ENCODE peak calls at places on chromosomes 12 and 14, in four cellular contexts. I is K562, A is GM12878, K is HepG2. G is an unnamed sample.

GRCh38 chr12:102475355-102475754 is 5.0 kb downstream of the IGF1 start:
- DNase-seq in I (no peak), A (no peak), K (no peak), G (no peak)

GRCh38 chr14:105180598-105181528 is at the start of gene NUDT14:
- DNase-seq in I (peak), A (no peak), K (no peak), G (peak)

GRCh38 chr12:116143883-116144266 is 133.6 kb downstream of the MED13L start:
- DNase-seq in I (no peak), A (no peak), K (no peak), G (no peak)

GRCh38 chr14:69501362-69501964 is 16.9 kb downstream of the PLEKHD1 start:
- DNase-seq in I (no peak), A (no peak), K (no peak), G (no peak)

GRCh38 chr14:63204407-63205280 is at the start of gene RHOJ:
- DNase-seq in I (no peak), A (no peak), K (no peak), G (peak)

GRCh38 chr12:98587084-98587483 is 6.4 kb upstream of the SLC25A3 start:
- DNase-seq in I (no peak), A (no peak), K (no peak), G (no peak)

GRCh38 chr12:75781532-75782046 is 250.0 kb downstream of the PHLDA1 start:
- DNase-seq in I (peak), A (no peak), K (no peak), G (no peak)

GRCh38 chr12:44774815-44775411 is 101.2 kb downstream of the NELL2 start:
- DNase-seq in I (peak), A (no peak), K (peak), G (peak)

DNA sequence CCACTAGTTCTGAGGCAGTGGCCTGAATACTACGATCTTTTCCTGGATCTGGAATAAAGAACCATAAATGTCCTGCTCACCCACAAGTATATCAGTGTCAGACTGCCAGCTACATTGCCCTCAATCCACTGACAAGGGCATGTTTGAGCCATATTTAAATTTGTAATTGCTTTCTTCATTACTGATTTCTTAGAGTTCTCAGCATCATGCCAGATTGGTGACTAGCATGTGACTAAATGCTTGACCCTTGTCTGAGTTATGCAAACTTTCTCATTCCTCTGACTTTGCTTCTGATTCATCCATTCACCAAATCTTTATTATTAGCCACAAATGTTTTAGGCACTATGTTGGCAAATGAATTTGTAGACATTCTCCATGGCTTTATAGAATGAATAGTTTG is 143.6 kb upstream of the SLC16A7 start:
- DNase-seq in I (no peak), A (no peak), K (no peak), G (no peak)
- TF ChIP-seq CBFB in I (no peak), A (no peak), K (no peak), G (no peak)

GRCh38 chr12:52147983-52148540 is 43.8 kb downstream of the KRT80 start:
- DNase-seq in I (no peak), A (no peak), K (no peak), G (no peak)

GRCh38 chr12:52146822-52147366 is 44.9 kb downstream of the KRT80 start:
- DNase-seq in I (no peak), A (no peak), K (no peak), G (no peak)

GRCh38 chr12:52145941-52146821 is 45.6 kb downstream of the KRT80 start:
- DNase-seq in I (no peak), A (no peak), K (no peak), G (no peak)

GRCh38 chr12:52148541-52149181 is 43.2 kb downstream of the KRT80 start:
- DNase-seq in I (no peak), A (no peak), K (no peak), G (no peak)

DNA sequence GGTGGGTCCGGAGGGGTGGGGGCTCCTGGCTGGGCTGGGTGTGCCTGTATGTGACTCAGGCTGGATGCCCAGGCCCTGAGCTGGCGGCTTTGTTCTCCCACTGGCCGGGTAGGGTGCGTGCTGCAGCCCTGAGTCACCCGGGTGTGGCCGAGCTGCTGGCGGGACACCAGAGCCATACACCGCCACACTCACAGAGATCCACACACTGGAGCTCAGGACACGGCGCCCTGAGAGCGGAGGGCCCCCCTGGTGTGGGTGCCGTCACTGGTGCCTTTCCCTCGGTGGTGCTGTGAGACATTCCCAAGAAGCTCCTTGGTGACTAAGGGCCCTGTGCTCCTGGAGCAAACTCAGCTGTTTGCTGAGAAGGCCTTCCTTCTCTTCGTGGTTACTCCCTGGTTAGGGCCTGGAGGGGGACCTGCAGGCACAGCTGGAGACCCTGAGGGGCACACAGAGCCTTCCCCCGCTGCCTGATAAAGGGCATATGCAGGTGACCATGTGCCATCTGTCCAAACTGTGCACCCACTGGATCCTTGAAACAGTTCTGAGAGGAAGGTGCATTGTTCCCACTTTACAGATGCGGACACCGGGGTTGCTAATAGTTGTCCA is 44.3 kb downstream of the KRT80 start:
- DNase-seq in I (peak), A (no peak), K (peak), G (no peak)
- TF ChIP-seq CBFB in I (no peak), A (no peak), K (no peak), G (no peak)

DNA sequence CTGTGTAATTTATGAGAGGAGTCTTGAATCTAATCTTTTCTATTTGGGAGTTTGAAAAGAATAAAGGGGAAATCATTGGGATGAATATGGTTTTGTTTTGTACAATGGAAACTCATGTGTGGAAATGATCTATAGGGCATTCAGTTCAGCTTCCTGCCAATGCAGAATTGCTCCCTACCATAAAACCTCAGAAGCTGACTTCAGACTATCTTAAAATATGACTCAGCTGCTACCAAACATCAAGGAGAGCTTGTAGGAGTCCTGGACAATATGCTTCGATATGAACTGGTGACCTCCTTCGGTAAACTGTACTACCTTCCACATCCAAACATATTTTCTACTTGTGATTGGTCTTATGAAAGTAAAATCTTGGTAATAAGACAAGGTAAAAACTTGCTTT is 160.6 kb downstream of the CAPZA3 start:
- DNase-seq in I (no peak), A (no peak), K (no peak), G (no peak)
- TF ChIP-seq CBFB in I (no peak), A (no peak), K (no peak), G (no peak)

GRCh38 chr12:68176252-68176651 is 16.7 kb upstream of the IFNG start:
- DNase-seq in I (no peak), A (no peak), K (no peak), G (no peak)
- TF ChIP-seq CBFB in I (no peak), A (no peak), K (no peak), G (no peak)

GRCh38 chr14:93286212-93286890 is 46.5 kb downstream of the BTBD7 start:
- DNase-seq in I (no peak), A (no peak), K (no peak), G (no peak)
- TF ChIP-seq CBFB in I (no peak), A (no peak), K (no peak), G (no peak)

DNA sequence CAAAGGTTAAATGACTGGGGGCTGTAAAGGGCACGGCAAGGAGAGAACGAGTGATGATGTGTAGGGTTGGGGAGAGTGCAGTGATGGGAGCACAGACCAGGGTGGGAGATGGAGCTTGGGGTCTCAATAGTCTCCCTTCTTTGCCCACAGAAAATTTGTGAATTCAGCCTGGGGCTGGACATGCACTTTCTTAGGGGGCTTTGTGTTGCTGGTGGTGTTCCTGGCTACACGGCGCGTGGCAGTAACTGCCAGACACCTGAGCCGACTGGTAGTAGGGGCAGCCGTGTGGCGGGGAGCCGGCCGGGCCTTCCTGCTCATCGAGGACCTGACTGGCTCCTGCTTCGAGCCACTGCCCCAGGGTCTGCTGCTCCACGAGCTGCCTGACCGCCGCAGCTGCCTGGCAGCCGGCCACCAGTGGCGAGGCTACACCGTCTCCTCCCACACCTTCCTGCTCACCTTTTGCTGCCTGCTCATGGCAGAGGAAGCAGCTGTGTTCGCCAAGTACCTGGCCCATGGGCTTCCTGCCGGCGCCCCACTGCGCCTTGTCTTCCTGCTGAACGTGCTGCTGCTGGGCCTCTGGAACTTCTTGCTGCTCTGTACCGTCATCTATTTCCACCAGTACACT is 1.7 kb downstream of the FITM1 start:
- DNase-seq in I (no peak), A (no peak), K (no peak), G (no peak)
- TF ChIP-seq CBFB in I (no peak), A (no peak), K (no peak), G (no peak)

G was measured in WTC11.